ENCODE peak calls at places on chromosomes 3 and 15, in four cellular contexts. A is spleen, B is stomach, X is hepatocyte. P is an unnamed sample.

GRCh38 chr3:121111914-121112612 is 204.1 kb downstream of the STXBP5L start:
- DNase-seq in A (peak; percentile 46), B (no peak), X (peak; percentile 10), P (no peak)

GRCh38 chr3:30752961-30753360 is 141.5 kb downstream of the GADL1 start:
- DNase-seq in B (peak; percentile 34), X (peak; percentile 53), A (no peak), P (no peak)

GRCh38 chr3:171658801-171659200 is 151.5 kb downstream of the PLD1 start:
- DNase-seq in B (no peak), A (no peak), X (no peak), P (no peak)

GRCh38 chr3:87167634-87168456 is 59.3 kb upstream of the CHMP2B start:
- DNase-seq in X (peak; percentile 66), A (no peak), B (no peak), P (no peak)

GRCh38 chr3:35641920-35642532 is 2.7 kb downstream of the ARPP21 start:
- DNase-seq in X (no peak), A (no peak), B (no peak), P (no peak)

GRCh38 chr3:46285931-46286330 is 43.7 kb downstream of the CCR3 start:
- DNase-seq in B (no peak), X (no peak), A (no peak), P (no peak)

GRCh38 chr3:47912006-47912504 is 104.2 kb downstream of the MAP4 start:
- DNase-seq in X (no peak), B (no peak), A (no peak), P (no peak)

GRCh38 chr3:190568036-190568435 is 54.2 kb downstream of the IL1RAP start:
- DNase-seq in A (no peak), B (peak; percentile 27), X (no peak), P (no peak)

GRCh38 chr3:19596408-19596807 is 337.6 kb downstream of the EFHB start:
- DNase-seq in A (no peak), X (no peak), B (no peak), P (no peak)

GRCh38 chr3:196055683-196056270 is 26.1 kb downstream of the TFRC start:
- DNase-seq in B (no peak), A (no peak), X (peak; percentile 36), P (no peak)

GRCh38 chr3:38346584-38347410 is at the start of gene XYLB:
- DNase-seq in X (peak; percentile 96), B (peak; percentile 91), A (peak; percentile 97), P (peak; percentile 93)

GRCh38 chr3:30370681-30371271 is 235.6 kb upstream of the TGFBR2 start:
- DNase-seq in B (no peak), X (no peak), A (no peak), P (no peak)

GRCh38 chr3:105527949-105528348 is 161.2 kb downstream of the ALCAM start:
- DNase-seq in X (no peak), A (no peak), B (no peak), P (no peak)

GRCh38 chr3:120435621-120436020 is 15.2 kb downstream of the FSTL1 start:
- DNase-seq in A (no peak), X (peak; percentile 16), B (no peak), P (no peak)

GRCh38 chr3:87200059-87200458 is 27.1 kb upstream of the CHMP2B start:
- DNase-seq in A (no peak), B (no peak), X (no peak), P (no peak)

GRCh38 chr3:160686955-160687535 is 10.1 kb downstream of the ARL14 start:
- DNase-seq in X (no peak), A (no peak), B (no peak), P (no peak)

GRCh38 chr3:150497956-150498355 is 48.3 kb downstream of the SERP1 start:
- DNase-seq in X (no peak), A (no peak), B (no peak), P (no peak)

GRCh38 chr3:48135773-48136495 is 52.3 kb downstream of the CDC25A start:
- DNase-seq in A (no peak), X (no peak), B (no peak), P (no peak)

GRCh38 chr3:186381424-186382216 is 19.6 kb upstream of the DGKG start:
- DNase-seq in X (peak; percentile 63), B (no peak), A (no peak), P (no peak)

GRCh38 chr3:181629029-181629428 is 82.7 kb upstream of the SOX2 start:
- DNase-seq in X (no peak), A (no peak), B (no peak), P (no peak)

GRCh38 chr15:67091073-67091965 is 25.9 kb downstream of the SMAD3 start:
- DNase-seq in B (peak; percentile 76), A (peak; percentile 86), X (peak; percentile 73), P (no peak)

GRCh38 chr15:55194246-55194645 is 2.5 kb downstream of the RSL24D1 start:
- DNase-seq in X (no peak), A (no peak), B (no peak), P (no peak)

GRCh38 chr15:62788224-62788623 is 254.3 kb upstream of the TPM1 start:
- DNase-seq in X (no peak), A (no peak), B (no peak), P (no peak)

GRCh38 chr15:91335702-91336101 is 235.6 kb downstream of the SV2B start:
- DNase-seq in A (no peak), X (no peak), B (no peak), P (no peak)

GRCh38 chr15:63135804-63136203 is 14.1 kb downstream of the LACTB start:
- DNase-seq in X (no peak), B (no peak), A (no peak), P (no peak)

GRCh38 chr15:77030928-77031375 is 36.0 kb downstream of the PSTPIP1 start:
- DNase-seq in A (peak; percentile 75), B (peak; percentile 16), X (no peak), P (peak; percentile 86)

GRCh38 chr3:153295906-153296305 is 133.9 kb downstream of the RAP2B start:
- DNase-seq in B (no peak), X (no peak), A (no peak), P (no peak)

GRCh38 chr3:72810659-72811434 is 37.4 kb downstream of the SHQ1 start:
- DNase-seq in X (no peak), A (no peak), B (no peak), P (no peak)

GRCh38 chr3:32848215-32848614 is 30.4 kb downstream of the TRIM71 start:
- DNase-seq in A (no peak), B (no peak), X (peak; percentile 63), P (no peak)
- TF ChIP-seq CTCF in A (no peak), B (no peak), X (no peak), P (no peak)

DNA sequence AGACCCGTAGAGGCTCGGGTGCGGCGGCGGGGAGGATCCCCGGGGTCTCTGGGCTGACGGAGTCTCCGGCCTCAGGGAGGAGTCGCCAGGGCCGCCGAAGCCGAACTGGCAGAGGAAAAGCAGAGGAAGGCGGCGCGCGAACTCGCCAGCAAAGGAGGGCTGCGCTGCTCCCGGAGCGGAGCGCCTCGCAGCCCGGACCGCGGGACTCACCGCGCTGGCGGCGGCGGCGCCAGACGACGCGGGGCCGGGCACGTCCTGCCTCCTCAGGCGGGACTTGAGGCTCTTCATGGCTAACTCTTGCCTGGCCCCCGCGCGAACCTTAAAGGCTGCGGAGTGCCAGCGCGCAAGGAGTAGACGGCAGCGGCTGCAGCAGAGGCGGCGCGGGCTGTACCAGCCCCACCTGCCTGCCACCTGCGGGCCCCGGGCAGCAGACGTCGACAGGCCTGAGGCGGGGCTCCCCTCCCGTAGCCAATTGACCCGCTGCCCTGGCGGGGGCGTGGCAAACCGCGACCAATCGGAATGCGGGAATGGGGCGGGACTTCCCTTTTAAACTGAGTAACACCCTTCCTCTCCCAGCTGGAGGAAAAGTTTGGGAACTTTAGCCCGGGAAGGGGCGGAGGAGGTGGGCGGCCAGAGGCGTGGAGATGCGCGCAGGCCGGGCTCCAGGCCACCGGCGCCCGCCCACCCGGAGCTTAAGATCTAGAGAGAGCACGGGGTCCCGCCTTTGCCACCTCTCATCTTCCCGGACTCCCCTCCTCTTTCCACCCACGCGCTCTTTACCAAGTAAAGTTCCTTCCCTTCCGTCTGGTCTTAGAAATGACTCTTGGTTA is at the start of gene UACA:
- DNase-seq in B (peak; percentile 97), A (peak; percentile 94), X (peak; percentile 98), P (peak; percentile 99)
- TF ChIP-seq CTCF in B (peak; percentile 33), A (no peak), X (peak; percentile 3), P (peak; percentile 30)

GRCh38 chr15:101258238-101259144 is 6.6 kb upstream of the CHSY1 start:
- DNase-seq in X (peak; percentile 80), A (peak; percentile 75), B (peak; percentile 71), P (no peak)

GRCh38 chr15:101255615-101256350 is 3.9 kb upstream of the CHSY1 start:
- DNase-seq in B (no peak), A (no peak), X (peak; percentile 80), P (no peak)

GRCh38 chr15:101254157-101255065 is 2.6 kb upstream of the CHSY1 start:
- DNase-seq in B (no peak), A (no peak), X (no peak), P (no peak)

GRCh38 chr15:101255066-101255415 is 3.2 kb upstream of the CHSY1 start:
- DNase-seq in A (no peak), B (no peak), X (no peak), P (no peak)

DNA sequence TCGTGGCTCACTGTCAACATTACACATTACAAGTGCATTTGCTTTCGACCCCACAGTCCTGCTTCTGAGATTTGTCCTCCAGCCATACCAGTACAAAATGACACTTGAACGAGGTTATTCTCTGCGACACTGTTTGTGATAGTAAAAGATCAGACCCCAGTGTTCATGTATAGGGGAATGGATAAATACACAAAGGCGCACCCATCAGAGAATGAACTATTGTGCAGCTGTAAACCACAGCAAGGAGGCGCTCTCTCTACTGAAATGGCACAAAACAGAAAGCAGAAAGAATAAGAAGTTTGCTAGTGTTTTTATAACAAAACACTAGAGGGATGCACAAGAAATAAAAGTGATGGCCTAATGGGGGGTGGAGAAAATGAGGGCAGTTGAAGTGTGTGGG is 4.9 kb upstream of the CHSY1 start:
- DNase-seq in B (no peak), X (no peak), A (no peak), P (no peak)
- TF ChIP-seq CTCF in B (no peak), X (peak; percentile 22), A (no peak), P (peak; percentile 64)

GRCh38 chr3:141051641-141052569 is 758 bp downstream of the SPSB4 start:
- DNase-seq in A (no peak), X (peak; percentile 51), B (no peak), P (no peak)

GRCh38 chr3:141052570-141053069 is 1.5 kb downstream of the SPSB4 start:
- DNase-seq in A (no peak), B (no peak), X (no peak), P (no peak)

GRCh38 chr3:141050576-141050912 is 603 bp upstream of the SPSB4 start:
- DNase-seq in A (no peak), B (no peak), X (no peak), P (no peak)

GRCh38 chr3:141049681-141050080 is 1.5 kb upstream of the SPSB4 start:
- DNase-seq in X (no peak), A (no peak), B (no peak), P (no peak)

DNA sequence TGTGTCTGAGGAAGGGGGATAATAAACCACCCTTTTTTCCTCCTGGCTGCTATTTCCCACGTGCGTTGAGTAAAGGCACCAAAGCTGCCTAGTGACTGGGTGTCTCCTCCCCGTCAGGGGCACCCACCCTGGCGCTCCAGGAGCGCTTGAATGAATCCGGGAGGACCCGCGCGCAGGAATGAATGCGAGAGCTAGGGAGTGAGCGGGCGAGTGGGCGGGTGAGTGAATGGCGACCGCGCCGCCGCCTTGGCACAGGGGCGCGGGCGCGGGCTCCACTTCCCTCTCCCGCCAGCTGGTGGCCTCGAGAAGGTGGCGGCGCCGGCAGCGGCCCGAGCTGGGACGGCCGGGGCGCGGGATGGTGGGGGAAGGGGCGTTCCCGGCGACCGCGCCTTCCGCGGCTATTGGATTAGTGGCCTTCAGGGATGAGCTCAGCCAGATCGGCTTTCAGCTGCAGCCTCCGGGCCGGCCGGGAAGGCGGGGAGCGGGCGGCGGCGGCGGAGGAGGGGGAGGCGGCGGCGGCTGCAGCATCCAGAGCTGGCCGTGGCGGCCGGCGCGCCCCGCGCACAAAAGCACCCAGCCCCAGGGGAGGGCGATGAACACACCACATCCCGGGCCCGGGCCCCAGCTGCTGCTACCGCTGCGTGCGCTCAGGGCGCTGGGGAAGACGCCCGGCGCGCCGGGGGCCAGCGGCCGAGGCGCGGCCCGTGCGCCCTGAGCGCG is at the start of gene SPSB4:
- DNase-seq in X (peak; percentile 80), A (peak; percentile 79), B (no peak), P (no peak)
- TF ChIP-seq CTCF in X (peak; percentile 41), A (peak; percentile 28), B (peak; percentile 11), P (peak; percentile 71)